ENCODE peak calls at places on chromosomes 2 and 18, in seven cellular contexts. R, S, K, W, C, N and M are unnamed samples.

GRCh38 chr2:151766421-151767153 is 32.3 kb upstream of the NEB start:
- DNase-seq in W (no peak), S (no peak), K (no peak), C (no peak), N (peak), R (no peak), M (no peak)

GRCh38 chr18:48330016-48330991 is 78.9 kb downstream of the ZBTB7C start:
- DNase-seq in W (no peak), N (no peak), R (no peak), K (no peak), S (no peak), C (no peak), M (no peak)

GRCh38 chr2:150689600-150689999 is 202.1 kb upstream of the RND3 start:
- DNase-seq in K (no peak), S (no peak), N (no peak), W (no peak), C (no peak), R (no peak), M (no peak)

GRCh38 chr18:26989842-26990241 is 124.3 kb upstream of the AQP4 start:
- DNase-seq in R (no peak), N (no peak), S (no peak), K (no peak), C (no peak), W (no peak), M (no peak)

GRCh38 chr2:228540976-228541375 is 359.5 kb upstream of the SPHKAP start:
- DNase-seq in N (no peak), S (no peak), K (no peak), R (no peak), W (no peak), C (no peak), M (no peak)

GRCh38 chr2:73566288-73566878 is 75.8 kb downstream of the NAT8 start:
- DNase-seq in R (no peak), W (no peak), C (no peak), N (no peak), K (no peak), S (no peak), M (no peak)

GRCh38 chr2:42010743-42011298 is 37.0 kb upstream of the PKDCC start:
- DNase-seq in W (no peak), K (no peak), N (no peak), C (no peak), R (no peak), S (no peak), M (no peak)

GRCh38 chr2:32933756-32934095 is 13.0 kb upstream of the LTBP1 start:
- DNase-seq in K (no peak), S (no peak), R (no peak), W (no peak), C (no peak), N (no peak), M (no peak)

GRCh38 chr2:235958631-235959395 is 209.4 kb downstream of the GBX2 start:
- DNase-seq in R (no peak), N (no peak), W (no peak), K (no peak), S (no peak), C (no peak), M (no peak)

GRCh38 chr18:77230645-77231044 is 19.0 kb upstream of the GALR1 start:
- DNase-seq in N (no peak), K (no peak), S (no peak), W (no peak), R (no peak), C (no peak), M (no peak)

DNA sequence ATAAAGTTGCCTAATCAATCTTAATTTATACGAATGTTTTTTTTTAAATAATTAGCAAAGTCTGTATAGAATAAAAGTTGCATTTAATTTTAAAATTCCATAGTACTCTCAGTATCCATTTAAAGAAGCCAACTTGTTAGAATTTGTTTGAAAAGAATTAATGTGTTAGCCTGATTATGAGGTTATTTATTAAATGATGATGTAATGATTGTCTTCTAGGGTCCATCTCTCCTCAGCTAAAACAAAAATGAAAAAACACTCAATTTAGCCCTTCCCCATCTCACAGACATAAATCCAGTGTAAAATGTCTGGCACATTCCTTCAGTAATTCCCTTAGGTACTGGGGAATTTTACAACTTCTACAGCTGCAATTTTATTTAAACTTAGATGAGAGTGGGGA is 68.6 kb downstream of the BARD1 start:
- DNase-seq in W (no peak), K (no peak), C (no peak), R (no peak), N (no peak), S (no peak), M (no peak)
- TF ChIP-seq TAF1 in W (no peak), K (no peak), C (no peak), R (no peak), N (no peak), S (no peak), M (no peak)

GRCh38 chr2:223270538-223270937 is 218.5 kb downstream of the KCNE4 start:
- DNase-seq in C (no peak), N (no peak), S (no peak), K (no peak), R (no peak), W (no peak), M (no peak)

GRCh38 chr2:223262946-223263345 is 211.0 kb downstream of the KCNE4 start:
- DNase-seq in W (peak), K (no peak), N (no peak), R (no peak), C (no peak), S (no peak), M (no peak)

GRCh38 chr2:223264541-223265171 is 212.7 kb downstream of the KCNE4 start:
- DNase-seq in K (no peak), W (no peak), S (no peak), N (no peak), R (no peak), C (no peak), M (no peak)

GRCh38 chr2:223269386-223269785 is 217.4 kb downstream of the KCNE4 start:
- DNase-seq in C (no peak), N (no peak), W (no peak), K (no peak), S (no peak), R (no peak), M (no peak)

DNA sequence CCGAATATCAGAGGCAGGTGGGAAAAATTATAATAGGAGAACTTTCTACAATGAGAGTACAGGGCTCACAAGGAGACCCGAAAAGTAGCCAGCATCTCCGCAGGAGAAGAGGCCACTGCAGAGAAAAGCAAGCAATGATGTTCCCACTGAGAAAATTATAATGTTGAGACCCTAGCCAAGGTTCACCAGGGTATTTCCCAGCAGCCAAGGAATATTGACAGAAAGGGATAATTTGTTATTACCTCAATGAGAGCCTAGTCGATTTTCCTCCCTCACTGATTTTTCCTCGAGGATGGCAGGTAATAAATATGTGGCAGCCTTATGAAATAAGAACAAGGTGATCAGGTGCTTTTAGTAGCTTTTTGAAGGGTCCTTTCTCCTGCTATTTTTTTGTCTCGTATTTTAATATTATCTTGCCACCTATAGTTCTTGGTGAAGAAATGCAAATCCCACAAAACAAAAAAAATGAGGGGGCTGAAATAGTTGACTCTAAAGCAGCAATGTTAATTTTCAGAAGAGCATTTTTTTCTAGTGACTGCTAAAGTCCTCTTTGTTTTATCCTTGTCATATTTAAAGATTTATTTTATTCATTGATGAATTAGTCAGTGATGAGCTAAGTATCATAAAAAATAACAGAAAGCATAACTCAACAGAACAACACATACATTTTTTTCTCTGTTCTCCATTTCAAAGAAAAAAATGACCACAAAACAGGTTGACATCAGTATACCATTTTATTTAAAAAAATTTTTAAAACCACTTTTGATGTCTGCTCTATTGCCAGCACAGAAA is 215.4 kb downstream of the KCNE4 start:
- DNase-seq in W (no peak), K (no peak), R (no peak), N (no peak), S (no peak), C (no peak), M (no peak)
- TF ChIP-seq POLR2AphosphoS5 in W (no peak), K (no peak), R (no peak), N (no peak), S (no peak), C (no peak), M (no peak)

GRCh38 chr2:117065912-117066311 is 748.6 kb upstream of the DDX18 start:
- DNase-seq in K (no peak), C (no peak), N (no peak), R (no peak), W (no peak), S (no peak), M (no peak)
- TF ChIP-seq TAF1 in K (no peak), C (no peak), N (no peak), R (no peak), W (no peak), S (no peak), M (no peak)

GRCh38 chr18:55830490-55830889 is 242.5 kb upstream of the TCF4 start:
- DNase-seq in C (no peak), R (no peak), K (no peak), W (no peak), N (no peak), S (no peak), M (no peak)
- TF ChIP-seq POLR2AphosphoS5 in C (no peak), R (no peak), K (no peak), W (no peak), N (no peak), S (no peak), M (no peak)

DNA sequence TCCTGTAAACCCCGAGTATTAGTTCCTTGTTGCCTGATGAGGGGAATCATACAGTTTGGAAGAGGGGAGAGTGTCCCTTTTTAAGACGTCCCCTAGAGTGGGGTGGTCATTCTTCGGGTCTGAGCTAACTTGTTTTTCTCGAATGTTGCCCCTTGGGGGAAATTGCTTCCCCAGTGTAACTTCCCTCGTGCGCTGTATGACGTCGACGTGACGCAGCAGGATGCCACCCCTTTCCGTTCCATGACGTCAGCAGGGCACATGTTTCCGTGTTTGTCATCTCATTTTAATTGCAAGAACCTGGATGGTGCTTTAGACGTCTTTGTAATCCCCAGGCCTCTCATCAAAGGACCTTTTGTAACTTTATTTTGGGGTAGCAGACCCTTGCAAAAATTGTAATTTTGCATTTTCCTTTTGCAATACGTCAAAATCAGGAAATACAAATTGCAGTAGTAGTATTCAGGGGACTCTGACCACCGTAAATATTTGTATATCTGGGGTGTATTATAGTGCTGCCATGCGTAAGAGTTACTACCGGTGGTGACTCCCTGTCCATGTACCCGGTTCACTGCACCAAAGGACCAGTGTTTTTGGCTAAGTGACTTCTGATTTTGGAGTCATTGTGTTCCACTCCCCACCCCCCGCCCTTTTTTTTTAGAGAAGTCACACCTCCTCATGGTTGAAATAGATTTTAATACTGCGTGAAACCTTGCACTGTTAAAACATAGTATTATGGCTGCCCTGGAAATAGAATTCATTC is 712 bp downstream of the BABAM2 start:
- DNase-seq in K (peak), C (peak), W (peak), S (peak), R (peak), N (peak), M (peak)
- TF ChIP-seq TAF1 in K (no peak), C (no peak), W (no peak), S (no peak), R (no peak), N (no peak), M (no peak)

DNA sequence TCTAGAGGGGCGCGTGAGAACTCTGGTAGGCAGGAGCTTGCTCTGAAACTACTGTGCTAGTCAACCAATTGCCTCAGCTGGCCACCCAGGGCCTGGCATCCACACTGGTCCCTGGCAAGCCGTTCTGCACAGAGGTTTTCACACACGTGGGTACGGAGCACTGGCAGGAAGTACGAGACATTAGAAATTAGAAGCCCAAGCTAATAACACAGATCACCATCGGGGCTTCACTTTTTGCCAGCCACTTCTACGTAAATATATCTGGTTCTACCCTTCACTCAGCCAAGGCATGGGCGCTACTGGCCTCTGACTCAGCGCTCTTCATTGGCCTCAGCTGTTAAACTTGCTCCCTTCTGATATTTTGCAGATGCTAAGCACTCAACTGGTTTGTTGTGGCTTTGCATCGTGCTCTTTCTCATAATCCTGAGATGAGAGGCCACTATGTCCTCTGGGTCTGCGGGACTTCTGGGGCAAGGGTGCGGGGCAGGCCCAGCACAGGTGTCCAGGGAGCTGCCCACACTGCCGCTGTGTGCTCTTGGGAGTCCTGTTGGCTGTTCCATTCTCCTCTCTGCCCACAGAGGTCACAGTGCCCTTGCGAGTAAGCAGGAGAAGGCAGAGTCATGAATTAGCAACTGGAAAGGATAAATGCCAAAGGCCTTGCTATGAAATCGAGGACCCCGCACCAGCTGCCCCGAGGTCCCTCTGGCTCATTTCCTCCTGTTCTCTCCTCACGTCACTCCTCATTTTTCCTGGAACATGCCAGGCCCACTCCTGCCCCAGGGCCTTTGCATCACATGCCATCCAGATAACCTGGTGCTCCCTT is 35.1 kb upstream of the MAT2A start:
- DNase-seq in W (no peak), S (no peak), C (no peak), K (no peak), N (no peak), R (no peak), M (no peak)
- TF ChIP-seq POLR2AphosphoS5 in W (no peak), S (no peak), C (no peak), K (no peak), N (no peak), R (peak), M (no peak)

GRCh38 chr18:8365528-8365927 is 243.7 kb upstream of the RAB12 start:
- DNase-seq in W (no peak), R (no peak), C (no peak), N (no peak), S (no peak), K (no peak), M (no peak)

GRCh38 chr18:8366070-8366469 is 243.2 kb upstream of the RAB12 start:
- DNase-seq in W (no peak), K (no peak), R (no peak), S (no peak), C (no peak), N (no peak), M (no peak)

GRCh38 chr18:8368490-8369217 is 240.6 kb upstream of the RAB12 start:
- DNase-seq in N (no peak), S (no peak), K (no peak), C (no peak), W (no peak), R (no peak), M (no peak)

GRCh38 chr18:8366656-8367055 is 242.6 kb upstream of the RAB12 start:
- DNase-seq in W (no peak), K (no peak), C (no peak), R (peak), S (no peak), N (no peak), M (no peak)

DNA sequence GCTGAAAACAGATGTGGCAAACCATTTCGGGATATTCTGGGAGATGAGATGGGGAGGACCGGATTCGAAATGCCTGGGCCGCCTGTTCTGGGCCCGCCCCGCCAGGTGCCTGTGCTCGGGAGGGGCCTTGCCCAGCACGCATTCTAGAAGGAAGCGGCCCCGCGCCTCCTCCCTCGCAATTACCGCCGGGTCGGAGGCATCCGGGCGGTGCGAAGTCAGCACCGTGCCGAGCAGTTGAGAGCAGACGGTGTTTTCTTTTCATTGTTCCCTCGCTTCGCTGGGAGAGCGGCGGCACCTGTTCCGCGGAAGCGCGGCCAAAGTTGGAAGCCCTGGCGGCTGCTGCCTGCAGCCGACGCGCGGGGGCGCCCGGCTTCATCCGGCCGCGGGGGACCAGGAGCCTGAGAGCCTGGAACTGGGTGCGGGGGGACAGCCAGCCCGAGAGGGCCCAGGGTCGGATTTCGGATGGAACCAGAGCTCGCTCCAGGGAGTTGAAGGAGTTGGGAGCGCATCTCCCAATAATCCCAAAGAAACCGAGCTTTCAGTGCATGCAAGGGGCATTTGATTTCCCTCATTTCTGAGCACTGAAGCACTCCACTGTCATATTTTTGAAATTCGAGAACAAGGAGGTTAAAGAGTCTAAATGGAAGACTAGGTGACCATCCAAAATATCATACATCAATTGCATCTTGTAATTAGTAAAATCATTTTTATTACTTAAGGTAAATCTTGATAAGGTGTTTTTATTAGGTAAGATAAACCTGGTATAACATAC is 241.8 kb upstream of the RAB12 start:
- DNase-seq in C (no peak), N (peak), S (peak), K (no peak), W (peak), R (peak), M (peak)
- TF ChIP-seq TAF1 in C (no peak), N (no peak), S (no peak), K (no peak), W (no peak), R (no peak), M (no peak)

DNA sequence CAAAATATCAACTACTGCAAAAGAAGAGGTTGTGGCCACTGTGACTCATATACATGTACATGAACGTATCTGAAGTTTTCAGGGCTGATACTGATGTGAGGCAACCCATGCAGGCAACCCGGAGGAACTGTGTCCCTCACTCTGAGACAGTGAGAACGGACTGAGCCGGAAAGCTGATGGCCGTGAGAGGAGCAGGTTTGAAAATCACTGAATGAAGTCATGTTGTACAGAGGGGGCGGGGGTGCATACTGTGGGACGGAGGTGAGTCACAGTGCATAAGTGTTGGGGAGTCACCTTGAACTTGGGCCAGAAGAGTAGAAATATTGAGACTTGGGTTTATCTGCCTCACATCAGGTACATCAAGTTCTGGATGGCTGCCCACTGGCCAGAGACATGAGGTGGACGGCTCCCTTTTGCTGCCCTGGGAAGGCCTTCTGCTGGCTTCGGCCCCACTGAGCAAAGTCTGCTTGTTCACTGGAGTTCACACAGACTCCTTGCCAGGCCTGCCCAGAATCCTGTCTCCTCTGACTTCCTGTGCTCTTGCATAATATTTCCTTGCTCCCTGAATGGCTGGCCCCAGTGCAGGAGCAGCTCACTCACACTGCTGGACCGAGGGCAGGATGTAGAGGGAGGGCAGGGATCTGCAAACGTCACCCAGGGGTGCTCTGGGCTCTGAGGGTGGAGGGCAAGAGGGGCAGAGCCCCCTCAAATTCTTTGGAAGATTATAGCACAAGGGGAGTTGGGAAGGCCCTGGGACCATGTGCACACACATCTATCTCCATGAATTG is 18.1 kb downstream of the EPAS1 start:
- DNase-seq in N (peak), W (no peak), C (peak), K (no peak), S (no peak), R (peak), M (no peak)
- TF ChIP-seq POLR2AphosphoS5 in N (peak), W (no peak), C (peak), K (no peak), S (no peak), R (peak), M (no peak)